ENCODE peak calls at places on chromosomes 4 and X, in eight cellular contexts. J is suprapubic skin, D is HepG2, A is transverse colon, F is H1, K is K562, N is SK-N-SH, S is sigmoid colon. E is an unnamed sample.

GRCh38 chr4:126028871-126029270 is 714.1 kb downstream of the FAT4 start:
- DNase-seq in A (no peak), S (no peak), F (no peak), J (no peak), K (no peak), D (no peak), N (no peak), E (no peak)

GRCh38 chr4:17313194-17313593 is 198.7 kb downstream of the QDPR start:
- DNase-seq in N (no peak), K (no peak), F (no peak), J (no peak), S (no peak), A (no peak), D (no peak), E (no peak)

GRCh38 chrX:132068405-132068804 is 45.3 kb downstream of the STK26 start:
- DNase-seq in D (no peak), S (no peak), K (no peak), J (no peak), N (no peak), A (no peak), F (no peak), E (no peak)

GRCh38 chrX:135345328-135345645 is 36.0 kb downstream of the ETDC start:
- DNase-seq in A (peak), D (no peak), K (no peak), F (no peak), S (peak), J (no peak), N (peak), E (peak)

GRCh38 chrX:20412871-20413486 is 146.3 kb upstream of the RPS6KA3 start:
- DNase-seq in S (no peak), K (no peak), F (no peak), A (peak), N (no peak), D (no peak), J (no peak), E (peak)

GRCh38 chrX:43000121-43000520 is 222.2 kb upstream of the PPP1R2C start:
- DNase-seq in J (no peak), K (no peak), N (no peak), A (no peak), D (no peak), F (no peak), S (no peak), E (no peak)

GRCh38 chr4:180532691-180533090 is 1710.5 kb upstream of the TENM3 start:
- DNase-seq in K (no peak), A (no peak), S (no peak), N (no peak), J (no peak), D (no peak), F (no peak), E (no peak)

GRCh38 chrX:53266175-53266574 is 15.2 kb downstream of the IQSEC2 start:
- DNase-seq in N (no peak), J (no peak), A (no peak), F (no peak), D (no peak), S (no peak), K (no peak), E (no peak)

GRCh38 chrX:84168574-84168973 is 19.4 kb downstream of the RPS6KA6 start:
- DNase-seq in A (no peak), N (no peak), K (no peak), S (no peak), J (no peak), F (no peak), D (no peak), E (no peak)

GRCh38 chr4:165402375-165402774 is 23.6 kb downstream of the CPE start:
- DNase-seq in J (no peak), D (no peak), S (no peak), F (no peak), A (no peak), K (peak), N (no peak), E (no peak)

GRCh38 chr4:89915151-89915550 is 20.5 kb downstream of the MMRN1 start:
- DNase-seq in F (no peak), J (no peak), K (no peak), N (no peak), A (no peak), S (no peak), D (no peak), E (no peak)

GRCh38 chr4:40046311-40046980 is 10.2 kb upstream of the N4BP2 start:
- DNase-seq in K (no peak), S (no peak), J (no peak), A (peak), N (no peak), D (peak), F (no peak), E (no peak)

GRCh38 chrX:37060999-37061398 is 52.8 kb downstream of the FAM47C start:
- DNase-seq in J (no peak), S (no peak), F (no peak), K (peak), N (peak), A (no peak), D (peak), E (no peak)

GRCh38 chr4:163810757-163811156 is 316.3 kb downstream of the TMA16 start:
- DNase-seq in A (no peak), J (no peak), N (no peak), F (no peak), S (no peak), K (no peak), D (no peak), E (no peak)

GRCh38 chr4:139453041-139453370 is 915 bp upstream of the RAB33B start:
- DNase-seq in A (peak), K (no peak), J (no peak), N (no peak), S (no peak), F (no peak), D (peak), E (no peak)

GRCh38 chr4:10135252-10135651 is 18.7 kb upstream of the WDR1 start:
- DNase-seq in J (no peak), A (no peak), S (no peak), K (no peak), D (no peak), F (no peak), N (no peak), E (no peak)

GRCh38 chrX:10199212-10199611 is 42.4 kb downstream of the CLCN4 start:
- DNase-seq in J (no peak), F (no peak), A (peak), N (no peak), K (no peak), D (no peak), S (peak), E (peak)

GRCh38 chrX:69503835-69504625 is at the start of gene NALF2:
- DNase-seq in J (no peak), S (peak), A (peak), K (peak), D (peak), F (no peak), N (peak), E (no peak)

GRCh38 chrX:11724122-11725017 is 33.7 kb upstream of the MSL3 start:
- DNase-seq in J (no peak), S (no peak), A (no peak), D (peak), K (peak), F (no peak), N (peak), E (peak)

GRCh38 chrX:148806145-148806868 is 305.9 kb downstream of the AFF2 start:
- DNase-seq in S (no peak), F (no peak), K (no peak), J (no peak), D (no peak), A (no peak), N (no peak), E (no peak)

GRCh38 chr4:103098746-103099421 is 750 bp downstream of the BDH2 start:
- DNase-seq in N (no peak), S (no peak), F (no peak), D (no peak), J (no peak), A (no peak), K (no peak), E (no peak)

GRCh38 chr4:82017680-82018079 is 356.1 kb downstream of the HNRNPD start:
- DNase-seq in J (no peak), S (no peak), N (no peak), A (no peak), D (peak), K (peak), F (no peak), E (no peak)

GRCh38 chr4:159191989-159192388 is 89.1 kb downstream of the RAPGEF2 start:
- DNase-seq in A (no peak), D (peak), S (no peak), N (no peak), F (no peak), K (no peak), J (no peak), E (no peak)

GRCh38 chr4:66501986-66502385 is 831.7 kb upstream of the EPHA5 start:
- DNase-seq in S (no peak), A (no peak), D (no peak), F (no peak), J (no peak), K (no peak), N (no peak), E (no peak)

GRCh38 chr4:7771056-7771455 is 168.6 kb downstream of the AFAP1 start:
- DNase-seq in F (no peak), A (no peak), S (peak), D (no peak), J (no peak), N (no peak), K (no peak), E (no peak)

GRCh38 chr4:113288691-113289090 is 239.2 kb downstream of the ANK2 start:
- DNase-seq in K (no peak), S (no peak), A (no peak), F (no peak), N (no peak), D (no peak), J (no peak), E (no peak)

GRCh38 chr4:8766610-8767009 is 105.0 kb downstream of the HMX1 start:
- DNase-seq in K (no peak), F (no peak), S (peak), D (no peak), N (no peak), A (no peak), J (peak), E (no peak)

GRCh38 chr4:176376032-176376614 is 56.4 kb downstream of the SPCS3 start:
- DNase-seq in J (no peak), F (no peak), D (no peak), N (peak), S (no peak), K (no peak), A (no peak), E (no peak)

GRCh38 chr4:80017125-80017854 is 55.7 kb downstream of the ANTXR2 start:
- DNase-seq in D (no peak), S (no peak), F (no peak), J (no peak), K (no peak), N (no peak), A (no peak), E (no peak)

GRCh38 chrX:114134465-114134864 is 449.4 kb upstream of the HTR2C start:
- DNase-seq in N (no peak), J (no peak), D (no peak), S (no peak), K (no peak), A (no peak), F (no peak), E (no peak)

GRCh38 chr4:38802561-38803355 is 1.8 kb downstream of the TLR1 start:
- DNase-seq in D (no peak), K (no peak), S (no peak), J (no peak), F (no peak), A (no peak), N (no peak), E (no peak)

GRCh38 chr4:38803833-38804653 is 548 bp downstream of the TLR1 start:
- DNase-seq in J (no peak), D (no peak), N (no peak), S (no peak), F (no peak), K (no peak), A (no peak), E (no peak)

GRCh38 chr4:38805530-38806145 is 1.0 kb upstream of the TLR1 start:
- DNase-seq in N (no peak), D (no peak), K (no peak), A (peak), S (no peak), J (no peak), F (no peak), E (no peak)

GRCh38 chr4:38800956-38801450 is 3.6 kb downstream of the TLR1 start:
- DNase-seq in D (no peak), S (no peak), J (no peak), K (no peak), A (no peak), N (no peak), F (no peak), E (no peak)

DNA sequence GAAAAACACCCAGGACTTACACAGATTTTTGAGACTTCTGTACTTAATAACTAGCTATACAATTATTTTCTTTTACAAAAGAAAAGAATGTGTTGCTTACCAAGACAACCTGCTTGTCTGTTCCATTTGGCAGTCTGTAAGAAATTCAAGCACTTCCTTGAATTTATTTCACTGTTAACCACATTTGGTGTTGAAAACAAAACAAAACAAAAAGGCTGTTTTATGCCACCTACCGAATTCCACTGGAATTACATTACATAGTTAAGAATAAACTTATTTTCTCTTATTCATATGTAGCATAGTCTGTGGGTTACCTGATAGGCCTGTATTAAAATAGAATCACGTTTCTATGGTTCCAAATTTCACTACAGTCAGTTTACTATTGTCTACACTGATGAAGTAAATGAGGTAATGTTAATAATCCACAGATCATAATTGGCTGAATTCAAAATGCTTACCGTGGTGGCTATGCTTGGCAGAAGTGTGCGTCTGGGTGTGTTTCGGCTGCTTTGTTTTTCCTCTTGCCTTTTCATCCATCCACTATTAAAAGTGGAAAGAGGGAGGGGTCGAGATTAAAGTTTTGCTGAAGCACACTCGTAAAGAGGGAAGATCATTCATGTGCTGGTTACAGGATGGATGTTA is at the start of gene TLR1:
- DNase-seq in F (no peak), J (no peak), A (no peak), K (no peak), S (no peak), D (peak), N (peak), E (no peak)
- H3K4me3 ChIP-seq in F (no peak), J (peak), A (peak), K (no peak), S (peak), D (no peak), N (no peak), E (peak)

GRCh38 chrX:41512394-41512793 is 65.3 kb downstream of the NYX start:
- DNase-seq in J (no peak), K (no peak), D (no peak), A (no peak), S (no peak), F (no peak), N (no peak), E (no peak)

GRCh38 chrX:41502004-41502403 is 54.9 kb downstream of the NYX start:
- DNase-seq in D (no peak), S (no peak), K (no peak), A (no peak), N (no peak), J (no peak), F (no peak), E (no peak)

GRCh38 chrX:41507899-41508298 is 60.8 kb downstream of the NYX start:
- DNase-seq in A (no peak), S (no peak), J (no peak), D (no peak), F (no peak), N (no peak), K (no peak), E (no peak)
- TF ChIP-seq EP300 in A (no peak), S (no peak), J (no peak), D (no peak), F (no peak), N (no peak), K (no peak), E (no peak)

GRCh38 chr4:38856046-38856445 is 571 bp downstream of the TLR6 start:
- DNase-seq in D (no peak), N (no peak), S (no peak), F (no peak), K (no peak), A (no peak), J (no peak), E (no peak)
- H3K4me3 ChIP-seq in D (no peak), N (no peak), S (no peak), F (no peak), K (peak), A (no peak), J (peak), E (peak)

DNA sequence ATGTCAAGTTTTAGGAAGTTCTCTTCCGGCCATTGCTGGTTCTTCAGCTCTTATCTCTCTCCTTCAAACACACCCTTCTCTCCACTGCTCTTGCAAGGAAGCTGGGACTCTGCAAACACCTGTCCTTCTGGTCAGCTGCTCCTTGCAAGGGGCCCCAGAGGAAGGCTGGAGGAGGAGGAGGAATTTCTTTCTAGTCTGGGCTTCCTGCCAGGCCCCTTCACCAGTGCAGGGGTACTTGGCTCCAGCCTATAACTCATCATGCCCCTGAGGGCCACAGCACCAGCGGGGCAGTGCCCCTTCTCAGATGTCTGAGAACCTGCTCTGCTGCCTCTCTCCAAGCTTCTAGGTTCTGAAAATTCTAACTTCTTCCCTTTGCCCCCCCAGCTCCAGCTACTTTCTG is 46.7 kb downstream of the REELD1 start:
- DNase-seq in N (no peak), S (no peak), D (no peak), J (no peak), K (no peak), A (no peak), F (no peak), E (no peak)
- TF ChIP-seq EP300 in N (no peak), S (no peak), D (no peak), J (no peak), K (no peak), A (no peak), F (no peak), E (no peak)

DNA sequence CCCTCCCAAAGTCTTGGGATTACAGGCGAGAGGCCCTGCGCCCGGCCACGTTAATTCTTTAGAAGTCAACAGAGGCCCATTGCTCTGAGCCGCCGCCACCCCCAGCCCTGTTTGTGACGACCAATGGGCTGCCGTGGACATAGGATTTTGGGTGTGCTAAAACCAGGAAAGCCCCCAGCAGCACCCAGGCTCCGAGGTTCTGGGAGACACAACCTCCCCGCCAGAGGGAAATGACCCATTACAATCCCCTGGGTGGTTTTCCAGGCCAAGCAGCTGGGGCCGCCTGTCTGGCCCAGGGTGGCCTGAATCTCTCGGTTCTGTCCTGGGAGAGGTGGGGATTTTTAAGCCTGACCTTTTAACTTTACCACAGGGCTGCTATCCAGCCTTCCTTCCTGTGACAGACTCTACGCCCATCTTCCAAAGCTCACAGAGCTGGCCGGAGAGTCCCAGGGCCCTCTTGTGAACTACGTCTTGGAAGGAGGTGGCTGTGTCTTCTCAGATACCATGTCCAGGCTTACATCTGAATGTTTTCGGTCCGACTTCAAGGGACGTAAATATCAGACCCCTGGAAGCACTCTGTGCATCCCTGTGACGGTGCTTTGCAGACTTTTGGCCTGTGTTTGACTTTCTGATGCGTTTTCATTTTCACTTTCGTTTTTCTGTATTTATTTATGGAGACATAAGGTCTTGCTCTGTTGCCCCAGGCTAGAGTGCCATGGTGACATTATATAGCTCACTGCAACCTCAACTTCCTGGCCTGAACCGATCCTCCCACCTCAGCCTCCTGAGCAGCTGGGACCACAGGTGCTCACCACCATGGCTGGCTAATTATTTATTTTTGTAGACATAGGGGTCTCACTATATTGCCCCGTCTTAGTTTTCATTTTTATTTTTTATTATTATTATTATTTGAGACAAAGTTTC is 36.0 kb downstream of the P2RY8 start:
- DNase-seq in K (no peak), J (peak), S (no peak), N (no peak), A (no peak), F (no peak), D (no peak), E (no peak)
- H3K4me3 ChIP-seq in K (no peak), J (no peak), S (no peak), N (no peak), A (no peak), F (no peak), D (no peak), E (no peak)

GRCh38 chrX:39855748-39856129 is 242.0 kb downstream of the BCOR start:
- DNase-seq in S (no peak), K (peak), F (no peak), N (no peak), J (no peak), A (peak), D (no peak), E (no peak)
- TF ChIP-seq EP300 in S (no peak), K (peak), F (no peak), N (no peak), J (no peak), A (no peak), D (no peak), E (no peak)

DNA sequence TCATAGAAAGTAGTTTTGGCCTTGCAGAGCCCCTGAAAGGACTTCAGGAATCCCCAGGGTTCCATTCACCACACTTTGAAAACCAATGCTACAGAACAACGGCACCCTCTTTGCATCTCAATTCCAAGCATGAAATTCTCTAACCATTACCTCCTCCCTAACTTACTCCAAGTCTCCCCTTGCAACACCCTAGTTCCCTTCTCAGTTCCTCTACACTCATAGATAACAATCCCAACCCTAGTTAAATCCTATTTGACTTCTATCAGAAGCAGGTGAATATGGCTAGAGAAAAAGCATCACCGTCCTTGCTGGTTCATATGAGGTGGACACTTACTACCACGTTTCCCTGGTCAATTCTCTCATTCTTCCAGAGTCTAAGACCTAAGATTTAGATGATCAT is 2.4 kb downstream of the RCHY1 start:
- DNase-seq in J (no peak), A (no peak), F (peak), D (no peak), S (no peak), N (no peak), K (no peak), E (no peak)
- H3K4me3 ChIP-seq in J (peak), A (no peak), F (peak), D (peak), S (no peak), N (peak), K (peak), E (no peak)